ENCODE peak calls at places on chromosome 12, in seven cellular contexts. T is NCI-H748 treated with DMSO at 0.1 percent for 48 hours, S is T1000, N is RCC 7860, Y is H54, K is sciatic nerve, H is frontal cortex. X is an unnamed sample.

GRCh38 chr12:33547084-33547483 is 107.5 kb upstream of the SYT10 start:
- DNase-seq in K (no peak), N (no peak), S (no peak), Y (no peak), T (no peak), H (no peak), X (no peak)

GRCh38 chr12:116138781-116139180 is 138.7 kb downstream of the MED13L start:
- DNase-seq in K (no peak), N (peak; percentile 38), H (no peak), S (no peak), Y (no peak), T (no peak), X (no peak)

GRCh38 chr12:121653999-121654398 is 15.5 kb downstream of the MORN3 start:
- DNase-seq in N (no peak), S (no peak), T (no peak), Y (no peak), H (no peak), K (no peak), X (no peak)

GRCh38 chr12:3489057-3489456 is 1.9 kb upstream of the PRMT8 start:
- DNase-seq in T (no peak), S (no peak), K (no peak), H (no peak), Y (no peak), N (no peak), X (no peak)

GRCh38 chr12:54452628-54453027 is 20.8 kb downstream of the GTSF1 start:
- DNase-seq in H (no peak), N (no peak), T (no peak), K (no peak), Y (no peak), S (no peak), X (no peak)

GRCh38 chr12:74334770-74335169 is 202.9 kb upstream of the ATXN7L3B start:
- DNase-seq in S (no peak), Y (no peak), T (no peak), H (no peak), N (no peak), K (no peak), X (no peak)

GRCh38 chr12:124784871-124785572 is 78.6 kb downstream of the SCARB1 start:
- DNase-seq in N (no peak), T (no peak), S (no peak), H (no peak), Y (no peak), K (no peak), X (no peak)

GRCh38 chr12:113880993-113881392 is 85.1 kb downstream of the RBM19 start:
- DNase-seq in N (no peak), T (no peak), Y (no peak), K (no peak), S (no peak), H (no peak), X (no peak)

GRCh38 chr12:25800101-25800500 is 158.4 kb upstream of the RASSF8 start:
- DNase-seq in Y (no peak), K (no peak), S (no peak), N (no peak), H (no peak), T (no peak), X (no peak)

GRCh38 chr12:59570134-59570533 is 25.7 kb upstream of the SLC16A7 start:
- DNase-seq in T (no peak), S (peak; percentile 95), H (no peak), K (no peak), N (peak; percentile 42), Y (no peak), X (no peak)

GRCh38 chr12:105910030-105910429 is 228.7 kb downstream of the NUAK1 start:
- DNase-seq in H (no peak), S (no peak), K (no peak), T (no peak), Y (no peak), N (no peak), X (no peak)

X was measured in left lobe of liver.